ENCODE peak calls at places on chromosomes 13 and 19, in four cellular contexts. One of them, this sample, is unnamed.

GRCh38 chr13:76980075-76980718 is 11.7 kb upstream of the CLN5 start:
- DNase-seq in SK-N-SH: peak
- DNase-seq in K562: peak
- DNase-seq in GM12878: no peak
- DNase-seq in this sample: peak

GRCh38 chr13:66353664-66354063 is 876.5 kb downstream of the PCDH9 start:
- DNase-seq in SK-N-SH: no peak
- DNase-seq in K562: no peak
- DNase-seq in GM12878: no peak
- DNase-seq in this sample: no peak

GRCh38 chr19:41707871-41708371 is 505 bp upstream of the CEACAM5 start:
- DNase-seq in SK-N-SH: no peak
- DNase-seq in K562: no peak
- DNase-seq in GM12878: no peak
- DNase-seq in this sample: peak

GRCh38 chr13:93183302-93183701 is 43.3 kb upstream of the GPC6 start:
- DNase-seq in SK-N-SH: no peak
- DNase-seq in K562: no peak
- DNase-seq in GM12878: no peak
- DNase-seq in this sample: peak

GRCh38 chr13:33259296-33259695 is 26.3 kb downstream of the STARD13 start:
- DNase-seq in SK-N-SH: no peak
- DNase-seq in K562: no peak
- DNase-seq in GM12878: no peak
- DNase-seq in this sample: no peak

GRCh38 chr19:7415163-7415856 is 66.6 kb downstream of the ARHGEF18 start:
- DNase-seq in SK-N-SH: no peak
- DNase-seq in K562: no peak
- DNase-seq in GM12878: no peak
- DNase-seq in this sample: no peak

GRCh38 chr13:20570540-20570939 is 3.6 kb downstream of the IFT88 start:
- DNase-seq in SK-N-SH: no peak
- DNase-seq in K562: no peak
- DNase-seq in GM12878: no peak
- DNase-seq in this sample: no peak

GRCh38 chr13:69904784-69905183 is 202.8 kb upstream of the ATXN8OS start:
- DNase-seq in SK-N-SH: no peak
- DNase-seq in K562: no peak
- DNase-seq in GM12878: no peak
- DNase-seq in this sample: no peak

GRCh38 chr13:100439247-100439955 is 149.2 kb downstream of the GGACT start:
- DNase-seq in SK-N-SH: no peak
- DNase-seq in K562: no peak
- DNase-seq in GM12878: no peak
- DNase-seq in this sample: peak

GRCh38 chr19:42024622-42025111 is 30.6 kb upstream of the ATP1A3 start:
- DNase-seq in SK-N-SH: no peak
- DNase-seq in K562: no peak
- DNase-seq in GM12878: no peak
- DNase-seq in this sample: no peak

GRCh38 chr19:16098416-16098768 is 13.3 kb upstream of the RAB8A start:
- DNase-seq in SK-N-SH: no peak
- DNase-seq in K562: no peak
- DNase-seq in GM12878: no peak
- DNase-seq in this sample: no peak

GRCh38 chr13:34257980-34258379 is 440.0 kb downstream of the RFC3 start:
- DNase-seq in SK-N-SH: no peak
- DNase-seq in K562: no peak
- DNase-seq in GM12878: no peak
- DNase-seq in this sample: no peak

GRCh38 chr13:30382836-30383525 is 39.3 kb upstream of the UBE2L5 start:
- DNase-seq in SK-N-SH: no peak
- DNase-seq in K562: no peak
- DNase-seq in GM12878: no peak
- DNase-seq in this sample: no peak

GRCh38 chr19:15374105-15374651 is 5.4 kb downstream of the AKAP8 start:
- DNase-seq in SK-N-SH: peak
- DNase-seq in K562: no peak
- DNase-seq in GM12878: no peak
- DNase-seq in this sample: no peak

GRCh38 chr19:32817913-32818476 is 51.6 kb downstream of the SLC7A9 start:
- DNase-seq in SK-N-SH: peak
- DNase-seq in K562: no peak
- DNase-seq in GM12878: no peak
- DNase-seq in this sample: no peak

GRCh38 chr13:48954086-48954485 is 21.6 kb upstream of the FNDC3A start:
- DNase-seq in SK-N-SH: no peak
- DNase-seq in K562: no peak
- DNase-seq in GM12878: no peak
- DNase-seq in this sample: no peak

GRCh38 chr19:1251233-1251502 is 2.8 kb downstream of the MIDN start:
- DNase-seq in SK-N-SH: peak
- DNase-seq in K562: no peak
- DNase-seq in GM12878: no peak
- DNase-seq in this sample: no peak

GRCh38 chr13:91988331-91988730 is 589.9 kb downstream of the GPC5 start:
- DNase-seq in SK-N-SH: no peak
- DNase-seq in K562: no peak
- DNase-seq in GM12878: no peak
- DNase-seq in this sample: no peak

GRCh38 chr13:26678796-26679195 is 81.8 kb downstream of the GPR12 start:
- DNase-seq in SK-N-SH: no peak
- DNase-seq in K562: no peak
- DNase-seq in GM12878: no peak
- DNase-seq in this sample: peak

GRCh38 chr13:23620211-23620610 is 50.0 kb downstream of the TNFRSF19 start:
- DNase-seq in SK-N-SH: no peak
- DNase-seq in K562: no peak
- DNase-seq in GM12878: no peak
- DNase-seq in this sample: no peak

GRCh38 chr13:35389535-35389934 is 87.0 kb downstream of the MAB21L1 start:
- DNase-seq in SK-N-SH: peak
- DNase-seq in K562: no peak
- DNase-seq in GM12878: no peak
- DNase-seq in this sample: no peak

GRCh38 chr13:23833733-23834611 is 55.2 kb downstream of the MIPEP start:
- DNase-seq in SK-N-SH: no peak
- DNase-seq in K562: no peak
- DNase-seq in GM12878: no peak
- DNase-seq in this sample: no peak

GRCh38 chr19:49927526-49928264 is 1.3 kb upstream of the ATF5 start:
- DNase-seq in SK-N-SH: no peak
- DNase-seq in K562: peak
- DNase-seq in GM12878: no peak
- DNase-seq in this sample: no peak

GRCh38 chr13:43377955-43378354 is 354.6 kb downstream of the DNAJC15 start:
- DNase-seq in SK-N-SH: no peak
- DNase-seq in K562: no peak
- DNase-seq in GM12878: no peak
- DNase-seq in this sample: no peak

GRCh38 chr13:102536695-102537485 is 59.9 kb upstream of the TPP2 start:
- DNase-seq in SK-N-SH: no peak
- DNase-seq in K562: no peak
- DNase-seq in GM12878: no peak
- DNase-seq in this sample: no peak

GRCh38 chr19:54572696-54573311 is 786 bp upstream of the LILRA2 start:
- DNase-seq in SK-N-SH: no peak
- DNase-seq in K562: peak
- DNase-seq in GM12878: no peak
- DNase-seq in this sample: no peak
- TF ChIP-seq USF1 in SK-N-SH: no peak
- TF ChIP-seq USF1 in K562: no peak
- TF ChIP-seq USF1 in GM12878: no peak
- TF ChIP-seq USF1 in this sample: no peak

GRCh38 chr19:30593975-30594925 is 222.1 kb downstream of the ZNF536 start:
- DNase-seq in SK-N-SH: no peak
- DNase-seq in K562: no peak
- DNase-seq in GM12878: no peak
- DNase-seq in this sample: no peak
- TF ChIP-seq USF1 in SK-N-SH: no peak
- TF ChIP-seq USF1 in K562: no peak
- TF ChIP-seq USF1 in GM12878: no peak
- TF ChIP-seq USF1 in this sample: no peak

DNA sequence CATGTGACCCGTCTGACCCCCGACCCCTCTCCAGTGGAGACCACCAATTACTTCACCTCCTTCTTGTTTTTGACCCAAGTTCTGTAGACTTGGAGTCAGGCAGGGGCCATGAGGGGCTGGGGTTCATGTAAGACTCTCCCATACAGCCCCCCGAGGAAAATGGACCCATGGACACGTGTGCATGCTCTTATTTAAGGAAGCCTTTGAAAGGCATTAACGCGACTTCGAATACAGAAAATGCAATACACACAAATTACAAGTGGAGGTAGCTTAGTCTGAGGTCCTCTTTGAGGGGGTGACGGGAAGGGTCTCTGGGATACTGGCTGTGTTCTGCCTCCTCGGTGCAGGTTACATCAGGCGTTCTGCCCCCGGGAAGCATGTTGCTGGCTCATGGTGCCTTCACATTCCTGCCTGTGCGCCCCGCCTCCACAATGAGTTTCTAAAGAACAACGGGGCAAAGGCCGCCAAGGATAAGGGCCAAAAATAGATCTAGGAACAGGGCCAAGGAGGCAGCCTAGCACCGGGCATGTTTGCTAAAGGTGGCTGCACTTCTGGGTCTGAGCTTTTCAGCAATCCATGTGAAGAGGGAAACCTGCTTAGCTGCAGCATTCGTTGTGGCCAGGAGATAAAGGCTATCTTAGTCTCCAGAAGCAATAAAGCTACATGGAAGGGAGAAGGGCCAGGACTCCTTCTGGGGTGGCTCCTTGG is 54.5 kb downstream of the RAB20 start:
- DNase-seq in SK-N-SH: no peak
- DNase-seq in K562: peak
- DNase-seq in GM12878: no peak
- DNase-seq in this sample: no peak
- TF ChIP-seq USF1 in SK-N-SH: no peak
- TF ChIP-seq USF1 in K562: peak
- TF ChIP-seq USF1 in GM12878: no peak
- TF ChIP-seq USF1 in this sample: no peak

GRCh38 chr19:29844891-29845575 is 33.2 kb downstream of the CCNE1 start:
- DNase-seq in SK-N-SH: no peak
- DNase-seq in K562: no peak
- DNase-seq in GM12878: peak
- DNase-seq in this sample: peak
- TF ChIP-seq USF1 in SK-N-SH: no peak
- TF ChIP-seq USF1 in K562: no peak
- TF ChIP-seq USF1 in GM12878: no peak
- TF ChIP-seq USF1 in this sample: no peak

GRCh38 chr19:18289471-18290066 is 8.1 kb upstream of the JUND start:
- DNase-seq in SK-N-SH: no peak
- DNase-seq in K562: no peak
- DNase-seq in GM12878: no peak
- DNase-seq in this sample: no peak

GRCh38 chr19:18291590-18292459 is 10.4 kb upstream of the JUND start:
- DNase-seq in SK-N-SH: peak
- DNase-seq in K562: peak
- DNase-seq in GM12878: no peak
- DNase-seq in this sample: peak

GRCh38 chr19:18291019-18291524 is 9.7 kb upstream of the JUND start:
- DNase-seq in SK-N-SH: peak
- DNase-seq in K562: no peak
- DNase-seq in GM12878: no peak
- DNase-seq in this sample: no peak

GRCh38 chr19:18292460-18292809 is 11.0 kb upstream of the JUND start:
- DNase-seq in SK-N-SH: no peak
- DNase-seq in K562: no peak
- DNase-seq in GM12878: no peak
- DNase-seq in this sample: peak

GRCh38 chr19:18290250-18291018 is 9.0 kb upstream of the JUND start:
- DNase-seq in SK-N-SH: no peak
- DNase-seq in K562: no peak
- DNase-seq in GM12878: peak
- DNase-seq in this sample: no peak
- TF ChIP-seq USF1 in SK-N-SH: no peak
- TF ChIP-seq USF1 in K562: no peak
- TF ChIP-seq USF1 in GM12878: no peak
- TF ChIP-seq USF1 in this sample: no peak

DNA sequence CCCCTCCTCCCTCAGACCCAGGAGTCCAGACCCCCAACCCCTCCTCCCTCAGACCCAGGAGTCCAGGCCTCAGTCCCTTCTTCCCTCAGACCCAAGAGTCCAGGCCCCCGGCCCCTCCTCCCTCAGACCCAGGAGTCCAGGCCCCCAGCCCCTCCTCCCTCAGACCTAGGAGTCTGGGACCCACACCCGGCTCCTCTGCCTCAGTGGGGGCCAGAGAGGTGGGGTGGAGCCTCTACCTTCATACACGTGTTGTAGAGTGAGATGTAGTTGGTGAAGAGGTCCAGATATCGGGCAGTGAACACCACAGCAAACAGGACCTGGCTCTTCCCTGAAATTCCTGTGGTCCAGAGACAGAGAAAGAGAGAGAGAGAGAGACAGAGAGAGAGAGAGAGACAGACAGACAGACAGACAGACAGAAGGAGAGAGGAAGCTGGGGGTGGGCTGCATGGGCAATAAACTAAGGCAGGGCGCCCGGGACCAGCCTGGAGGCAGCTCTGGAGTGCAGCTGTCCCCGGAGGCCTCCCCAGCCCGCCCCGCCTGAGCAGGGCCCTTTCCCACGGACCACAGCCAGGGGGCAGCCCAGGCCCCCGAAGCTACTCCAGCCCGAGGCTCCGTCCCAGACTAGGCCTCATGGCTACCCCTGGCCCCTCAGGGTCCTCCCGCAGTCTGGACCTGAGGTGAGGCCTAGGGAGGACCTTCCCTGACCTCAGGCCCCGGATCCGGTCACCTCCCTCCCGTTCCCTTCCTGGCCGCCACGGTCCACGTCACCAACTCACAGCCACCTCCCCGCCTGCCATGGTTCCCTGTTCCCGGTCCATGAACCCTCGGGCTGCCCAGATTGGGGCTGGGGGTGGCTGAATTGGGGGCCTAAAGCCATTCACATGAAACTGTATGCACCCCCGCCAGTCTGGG is 907 bp downstream of the KDELR1 start:
- DNase-seq in SK-N-SH: peak
- DNase-seq in K562: peak
- DNase-seq in GM12878: no peak
- DNase-seq in this sample: peak
- TF ChIP-seq USF1 in SK-N-SH: no peak
- TF ChIP-seq USF1 in K562: peak
- TF ChIP-seq USF1 in GM12878: no peak
- TF ChIP-seq USF1 in this sample: peak